ENCODE peak calls at places on chromosomes 2 and 18, in ten cellular contexts. Y is endodermal cell; V is HEK293T; S is endothelial cell; G is GM10248; Z is T-helper 1 cell; J is kidney; Q is stimulated activated CD4-positive, alpha-beta T cell treated with anti-CD3 and anti-CD28 coated beads, Interleukin-1b, Interleukin-23, amount 100 ng/mL, for 24 hours; X is colonic mucosa; A is CD8-positive, alpha-beta T cell. E is an unnamed sample.

GRCh38 chr2:108909917-108910515 is 79.0 kb downstream of the EDAR start:
- DNase-seq in X (no peak), S (no peak), Y (peak), G (no peak), J (no peak), V (no peak), A (peak), Z (no peak), Q (no peak), E (peak)

GRCh38 chr18:59823611-59824195 is 76.1 kb upstream of the PMAIP1 start:
- DNase-seq in Y (peak), V (peak), Q (no peak), Z (no peak), J (no peak), X (peak), S (peak), G (peak), A (no peak), E (peak)

GRCh38 chr2:9234680-9235387 is 28.2 kb downstream of the ASAP2 start:
- DNase-seq in A (no peak), X (no peak), S (no peak), V (no peak), Z (no peak), G (no peak), J (peak), Q (no peak), Y (no peak), E (peak)

GRCh38 chr2:214839464-214839863 is 30.0 kb upstream of the BARD1 start:
- DNase-seq in Z (no peak), Y (no peak), X (no peak), A (no peak), S (no peak), V (no peak), G (no peak), Q (no peak), J (no peak), E (no peak)

GRCh38 chr2:118310878-118311442 is 222.7 kb downstream of the INSIG2 start:
- DNase-seq in V (no peak), J (peak), X (peak), Q (no peak), Z (no peak), A (no peak), S (peak), G (peak), Y (peak), E (peak)

GRCh38 chr2:36538345-36538744 is 59.6 kb downstream of the FEZ2 start:
- DNase-seq in Y (no peak), Q (no peak), A (no peak), J (no peak), G (no peak), Z (no peak), V (no peak), X (no peak), S (no peak), E (no peak)

GRCh38 chr18:3481696-3482210 is 31.8 kb downstream of the TGIF1 start:
- DNase-seq in S (peak), A (no peak), V (peak), Q (no peak), J (no peak), X (peak), Z (no peak), Y (peak), G (peak), E (peak)

GRCh38 chr18:31619291-31619690 is 27.6 kb downstream of the TTR start:
- DNase-seq in V (no peak), Z (no peak), A (no peak), G (no peak), S (no peak), Q (no peak), J (no peak), Y (no peak), X (no peak), E (no peak)

GRCh38 chr18:26440644-26441043 is 107.7 kb downstream of the KCTD1 start:
- DNase-seq in A (no peak), S (no peak), X (no peak), Y (no peak), J (no peak), Q (no peak), Z (no peak), V (no peak), G (no peak), E (no peak)

GRCh38 chr18:9321709-9322108 is 12.9 kb upstream of the TWSG1 start:
- DNase-seq in X (no peak), Y (no peak), G (no peak), Q (no peak), Z (no peak), A (no peak), V (no peak), J (no peak), S (no peak), E (peak)